ENCODE peak calls at places on chromosomes 2 and 18, in four cellular contexts. K is neural crest cell, Z is lower leg skin, U is MM.1S. I is an unnamed sample.

GRCh38 chr2:237488901-237489860 is 2.1 kb downstream of the MLPH start:
- DNase-seq in K (no peak), Z (no peak), U (no peak), I (no peak)

GRCh38 chr2:240624011-240624949 is 1.0 kb upstream of the GPR35 start:
- DNase-seq in K (no peak), Z (no peak), U (no peak), I (no peak)

GRCh38 chr2:235220331-235220730 is 268.5 kb downstream of the SH3BP4 start:
- DNase-seq in K (no peak), Z (no peak), U (no peak), I (peak)

GRCh38 chr18:3037423-3037915 is 24.5 kb upstream of the LPIN2 start:
- DNase-seq in K (no peak), Z (no peak), U (peak), I (no peak)

GRCh38 chr2:75237296-75237695 is 38.0 kb upstream of the TACR1 start:
- DNase-seq in K (no peak), Z (no peak), U (no peak), I (no peak)

GRCh38 chr18:31738460-31739407 is 21.9 kb downstream of the SLC25A52 start:
- DNase-seq in K (no peak), Z (no peak), U (no peak), I (no peak)

GRCh38 chr2:142920579-142920978 is 43.1 kb downstream of the KYNU start:
- DNase-seq in K (no peak), Z (no peak), U (no peak), I (no peak)

GRCh38 chr18:21714472-21714871 is 9.9 kb upstream of the ABHD3 start:
- DNase-seq in K (no peak), Z (no peak), U (peak), I (no peak)

GRCh38 chr2:66538291-66538690 is 103.4 kb downstream of the MEIS1 start:
- DNase-seq in K (no peak), Z (no peak), U (no peak), I (no peak)

DNA sequence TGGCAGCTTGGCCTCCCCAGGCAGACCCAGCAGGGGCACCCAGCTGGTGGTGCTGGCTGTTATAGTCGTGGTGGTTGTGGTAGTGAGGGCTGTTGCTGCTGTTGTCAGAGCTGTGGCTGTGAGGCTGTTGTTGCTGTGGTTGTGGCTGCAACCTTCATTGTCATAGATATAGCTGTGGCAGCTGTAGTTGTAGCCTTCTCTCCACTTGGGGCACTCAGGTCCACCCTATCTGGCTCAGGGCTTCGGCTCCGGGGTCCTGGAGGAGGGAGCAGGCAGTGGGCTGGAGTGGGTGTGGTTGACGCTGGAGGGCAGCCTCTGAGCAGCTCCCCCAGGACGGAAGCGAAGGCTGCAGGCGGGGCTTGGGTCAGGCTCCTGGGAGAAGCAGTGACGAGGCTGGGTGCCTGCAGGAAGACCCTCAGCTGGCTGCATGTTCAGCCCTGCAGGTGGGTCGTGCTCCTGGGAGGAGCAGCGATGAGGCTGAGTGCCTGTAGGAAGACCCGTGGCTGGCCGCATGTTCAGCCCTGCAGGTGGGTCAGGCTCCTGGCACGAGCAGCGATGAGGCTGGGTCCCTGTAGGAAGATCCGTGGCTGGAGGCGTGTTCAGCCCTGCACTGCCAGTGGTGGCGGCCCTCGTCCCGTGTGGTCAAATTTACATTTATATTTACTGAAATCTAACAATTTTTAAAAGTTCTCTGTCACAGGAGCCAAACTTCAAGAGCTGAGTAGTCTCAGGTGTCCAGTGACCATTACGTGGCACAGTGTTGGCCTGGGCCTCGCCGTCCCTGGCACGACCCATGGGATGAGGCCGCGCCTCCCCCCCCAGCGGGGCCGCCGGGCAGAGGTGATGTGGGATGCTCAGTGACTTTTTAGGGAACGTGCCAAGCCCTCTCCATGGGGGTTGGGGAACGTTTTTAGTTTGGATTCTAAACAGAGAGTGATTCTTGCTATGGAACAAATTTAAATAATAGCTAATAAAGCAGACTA is 79.2 kb upstream of the PXDN start:
- DNase-seq in K (peak), Z (no peak), U (no peak), I (no peak)
- TF ChIP-seq CTCF in K (no peak), Z (no peak), U (no peak), I (no peak)

GRCh38 chr2:231191896-231192872 is 6.2 kb upstream of the ARMC9 start:
- DNase-seq in K (peak), Z (peak), U (no peak), I (peak)
- TF ChIP-seq CTCF in K (peak), Z (no peak), U (peak), I (no peak)

DNA sequence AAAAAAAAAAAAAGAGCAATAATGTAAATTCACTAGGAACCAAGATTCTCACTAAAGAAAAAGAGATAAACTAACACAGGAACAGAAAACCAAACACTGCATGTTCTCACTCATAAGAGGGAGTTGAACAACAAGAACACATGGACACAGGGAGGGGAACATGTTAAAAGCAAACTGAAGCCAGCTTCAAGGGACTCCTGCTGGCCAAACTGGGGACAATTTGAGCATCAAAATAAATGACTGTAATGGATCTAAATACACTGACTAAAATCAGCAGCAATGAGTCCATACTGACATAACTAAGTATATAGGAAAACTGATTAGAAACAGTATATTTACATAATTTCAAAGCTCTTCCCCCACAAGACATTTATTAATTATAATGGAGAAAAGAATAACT is 73.0 kb downstream of the FARSB start:
- DNase-seq in K (no peak), Z (no peak), U (peak), I (no peak)
- TF ChIP-seq CTCF in K (peak), Z (no peak), U (peak), I (no peak)

GRCh38 chr2:44668336-44668735 is 273.2 kb upstream of the SIX3 start:
- DNase-seq in K (no peak), Z (no peak), U (no peak), I (no peak)
- TF ChIP-seq CTCF in K (no peak), Z (no peak), U (peak), I (no peak)

GRCh38 chr2:152115952-152116351 is 17.1 kb upstream of the CACNB4 start:
- DNase-seq in K (no peak), Z (no peak), U (no peak), I (no peak)
- TF ChIP-seq CTCF in K (no peak), Z (no peak), U (no peak), I (no peak)

I was measured in mesothelial cell of epicardium.